ENCODE peak calls at places on chromosomes 12 and 14, in five cellular contexts. V, U, F, W and J are unnamed samples.

GRCh38 chr12:43676183-43676813 is 82.3 kb downstream of the PUS7L start:
- DNase-seq in W (no peak), V (no peak), F (no peak), U (peak), J (peak)

GRCh38 chr14:77989441-77989891 is 180.7 kb upstream of the NRXN3 start:
- DNase-seq in V (no peak), W (no peak), U (no peak), F (no peak), J (no peak)

GRCh38 chr12:113439606-113440030 is 17.4 kb downstream of the SDSL start:
- DNase-seq in U (peak), W (no peak), V (no peak), F (no peak), J (no peak)

GRCh38 chr14:68786491-68787234 is 6.2 kb downstream of the ZFP36L1 start:
- DNase-seq in U (no peak), F (no peak), W (no peak), V (no peak), J (no peak)

GRCh38 chr12:13362260-13362841 is 165.8 kb downstream of the EMP1 start:
- DNase-seq in F (peak), V (no peak), U (peak), W (peak), J (peak)

GRCh38 chr12:50419112-50419909 is 18.6 kb downstream of the LARP4 start:
- DNase-seq in W (no peak), F (no peak), U (no peak), V (no peak), J (no peak)

GRCh38 chr12:79566452-79566851 is 124.3 kb downstream of the PAWR start:
- DNase-seq in F (no peak), U (no peak), W (no peak), V (no peak), J (no peak)

GRCh38 chr12:54394281-54394719 is 9.8 kb upstream of the ZNF385A start:
- DNase-seq in U (peak), W (peak), F (peak), V (no peak), J (no peak)

GRCh38 chr14:92397140-92397815 is 74.3 kb downstream of the SLC24A4 start:
- DNase-seq in U (peak), V (no peak), F (no peak), W (no peak), J (peak)

GRCh38 chr12:1758887-1759286 is 61.5 kb upstream of the LRTM2 start:
- DNase-seq in V (no peak), W (no peak), U (no peak), F (no peak), J (no peak)

GRCh38 chr12:100955139-100955538 is 160.6 kb downstream of the ANO4 start:
- DNase-seq in W (no peak), V (no peak), F (no peak), U (peak), J (no peak)

GRCh38 chr12:109549613-109550309 is 23.5 kb downstream of the MMAB start:
- DNase-seq in F (no peak), U (no peak), V (no peak), W (no peak), J (no peak)

GRCh38 chr14:32134448-32135070 is 57.5 kb downstream of the ARHGAP5 start:
- DNase-seq in V (no peak), F (no peak), U (peak), W (no peak), J (no peak)

GRCh38 chr12:55034218-55034617 is 14.4 kb downstream of the NEUROD4 start:
- DNase-seq in W (no peak), V (no peak), F (no peak), U (no peak), J (no peak)

GRCh38 chr12:27280412-27280811 is 36.3 kb downstream of the STK38L start:
- DNase-seq in V (no peak), U (no peak), W (no peak), F (peak), J (no peak)

GRCh38 chr14:55807059-55807499 is 227.1 kb downstream of the KTN1 start:
- DNase-seq in U (peak), W (peak), F (peak), V (peak), J (no peak)

GRCh38 chr14:68987653-68988036 is 8.5 kb upstream of the ACTN1 start:
- DNase-seq in V (no peak), F (no peak), U (peak), W (no peak), J (no peak)

GRCh38 chr14:57417228-57417627 is 26.8 kb downstream of the NAA30 start:
- DNase-seq in F (no peak), U (no peak), V (no peak), W (no peak), J (no peak)

GRCh38 chr14:57420033-57420432 is 29.6 kb downstream of the NAA30 start:
- DNase-seq in W (no peak), V (no peak), F (no peak), U (no peak), J (no peak)

GRCh38 chr14:57413849-57414248 is 23.5 kb downstream of the NAA30 start:
- DNase-seq in F (no peak), U (no peak), W (no peak), V (no peak), J (no peak)

GRCh38 chr14:57420986-57421385 is 30.6 kb downstream of the NAA30 start:
- DNase-seq in W (no peak), V (no peak), F (no peak), U (no peak), J (no peak)

DNA sequence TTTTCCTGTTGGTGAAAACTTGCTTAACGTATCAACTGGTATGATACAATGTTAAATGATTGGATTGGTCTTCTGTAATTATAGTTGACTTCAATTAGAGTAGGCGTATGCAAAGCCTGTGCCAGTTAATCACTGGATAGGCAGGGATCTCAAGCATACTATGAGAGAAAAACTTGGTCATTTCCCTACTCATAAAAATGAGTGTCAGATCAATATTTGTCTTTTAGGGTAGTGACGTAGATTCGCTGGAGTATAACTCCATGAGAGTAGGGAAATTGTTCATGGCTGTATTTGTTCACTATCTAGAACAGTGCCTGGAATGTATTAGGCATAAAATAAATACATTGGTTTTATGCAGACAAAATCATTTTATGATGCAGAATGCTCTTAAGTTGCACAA is 28.6 kb downstream of the NAA30 start:
- DNase-seq in F (no peak), V (no peak), W (no peak), U (no peak), J (no peak)
- H3K27ac ChIP-seq in F (no peak), V (no peak), W (no peak), U (no peak), J (no peak)

GRCh38 chr14:90408713-90409112 is 11.9 kb downstream of the CALM1 start:
- DNase-seq in F (no peak), U (peak), W (no peak), V (no peak), J (no peak)

GRCh38 chr14:90405755-90406154 is 8.9 kb downstream of the CALM1 start:
- DNase-seq in U (peak), W (no peak), F (no peak), V (no peak), J (no peak)

GRCh38 chr14:90412058-90412457 is 15.2 kb downstream of the CALM1 start:
- DNase-seq in V (no peak), F (no peak), U (no peak), W (no peak), J (no peak)

GRCh38 chr14:90406384-90406798 is 9.6 kb downstream of the CALM1 start:
- DNase-seq in F (no peak), V (no peak), U (peak), W (no peak), J (no peak)

GRCh38 chr14:90409209-90409730 is 12.4 kb downstream of the CALM1 start:
- DNase-seq in F (peak), W (no peak), U (peak), V (no peak), J (no peak)
- H3K27ac ChIP-seq in F (peak), W (no peak), U (peak), V (no peak), J (no peak)

GRCh38 chr12:39617887-39618286 is 1.7 kb downstream of the ABCD2 start:
- DNase-seq in V (no peak), W (no peak), U (no peak), F (no peak), J (no peak)
- H3K27ac ChIP-seq in V (no peak), W (peak), U (no peak), F (no peak), J (no peak)

GRCh38 chr12:119089668-119090013 is 89.1 kb upstream of the HSPB8 start:
- DNase-seq in W (no peak), U (no peak), F (no peak), V (no peak), J (no peak)

GRCh38 chr12:119090865-119091264 is 87.9 kb upstream of the HSPB8 start:
- DNase-seq in U (no peak), F (no peak), W (no peak), V (no peak), J (no peak)

GRCh38 chr12:119090276-119090675 is 88.5 kb upstream of the HSPB8 start:
- DNase-seq in W (no peak), F (no peak), V (no peak), U (no peak), J (no peak)

GRCh38 chr12:119088917-119089667 is 89.6 kb upstream of the HSPB8 start:
- DNase-seq in V (no peak), W (no peak), U (no peak), F (no peak), J (no peak)
- H3K27ac ChIP-seq in V (no peak), W (no peak), U (no peak), F (no peak), J (no peak)

GRCh38 chr12:56896082-56896481 is 38.1 kb downstream of the SDR9C7 start:
- DNase-seq in F (no peak), U (no peak), V (no peak), W (no peak), J (no peak)
- H3K27ac ChIP-seq in F (no peak), U (no peak), V (no peak), W (no peak), J (no peak)

DNA sequence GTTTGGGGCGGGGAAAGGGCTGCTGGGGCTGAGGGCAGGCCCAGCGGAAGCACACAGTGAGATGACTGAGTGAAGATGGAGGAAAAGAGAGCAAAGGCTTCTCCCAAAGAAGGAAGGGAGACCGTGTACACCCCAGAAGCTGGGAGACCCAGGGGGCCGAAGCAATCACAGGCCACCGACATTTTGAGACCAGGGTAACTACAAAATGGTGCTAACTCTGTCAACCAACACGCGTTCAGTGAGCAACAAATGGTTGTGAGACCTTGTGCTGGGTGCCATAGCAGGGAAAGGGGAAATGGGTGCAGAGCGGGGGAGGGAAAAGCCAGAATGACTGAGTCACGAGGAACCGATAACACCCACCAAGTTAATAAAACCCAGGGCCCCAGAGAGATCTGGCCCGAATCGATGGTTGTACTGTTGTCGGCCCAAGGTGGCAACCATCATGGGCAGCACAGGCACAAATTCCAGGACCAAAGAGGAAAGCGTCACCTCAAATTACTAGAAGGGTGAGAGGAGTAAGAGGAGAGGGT is 50.3 kb downstream of the CDC42BPB start:
- DNase-seq in F (no peak), V (no peak), U (no peak), W (no peak), J (no peak)
- H3K27ac ChIP-seq in F (no peak), V (no peak), U (no peak), W (no peak), J (no peak)

GRCh38 chr12:52010692-52011601 is 4.2 kb downstream of the TAMALIN start:
- DNase-seq in U (peak), W (no peak), V (no peak), F (no peak), J (no peak)

GRCh38 chr12:52009081-52009751 is 2.5 kb downstream of the TAMALIN start:
- DNase-seq in U (no peak), F (no peak), V (no peak), W (no peak), J (no peak)

GRCh38 chr12:52010152-52010622 is 3.4 kb downstream of the TAMALIN start:
- DNase-seq in W (no peak), F (peak), U (peak), V (no peak), J (no peak)

GRCh38 chr12:52013626-52014310 is 7.0 kb downstream of the TAMALIN start:
- DNase-seq in U (no peak), F (no peak), V (no peak), W (peak), J (no peak)

GRCh38 chr12:52011602-52012214 is 5.0 kb downstream of the TAMALIN start:
- DNase-seq in V (no peak), F (no peak), W (no peak), U (no peak), J (no peak)
- H3K27ac ChIP-seq in V (no peak), F (no peak), W (no peak), U (no peak), J (no peak)

GRCh38 chr12:107845980-107846659 is 71.6 kb downstream of the ASCL4 start:
- DNase-seq in V (no peak), F (no peak), W (no peak), U (no peak), J (no peak)
- H3K27ac ChIP-seq in V (no peak), F (no peak), W (no peak), U (no peak), J (no peak)